ENCODE peak calls at places on chromosomes 11 and 22, in five cellular contexts. One of them, this sample, is unnamed.
A peak's percentile ranks its signal among the peaks of the same experiment; 100 is the strongest.

GRCh38 chr22:30876221-30876751 is 92.3 kb downstream of the MORC2 start:
- DNase-seq in H4: no peak
- DNase-seq in activated T-helper 9 cell treated with anti-CD3 and anti-CD28 coated beads, Interleukin-2, amount 50 U/mL, for 16 hours: no peak
- DNase-seq in activated CD4-positive, alpha-beta T cell treated with anti-CD3 and anti-CD28 coated beads, Interleukin-2, amount 50 U/mL, for 48 hours: no peak
- DNase-seq in fibroblast of mammary gland: no peak
- DNase-seq in this sample: no peak

GRCh38 chr11:121829159-121829643 is 286.8 kb downstream of the BLID start:
- DNase-seq in activated T-helper 9 cell treated with anti-CD3 and anti-CD28 coated beads, Interleukin-2, amount 50 U/mL, for 16 hours: no peak
- DNase-seq in H4: peak; percentile 22
- DNase-seq in activated CD4-positive, alpha-beta T cell treated with anti-CD3 and anti-CD28 coated beads, Interleukin-2, amount 50 U/mL, for 48 hours: no peak
- DNase-seq in fibroblast of mammary gland: peak; percentile 100
- DNase-seq in this sample: peak; percentile 74

GRCh38 chr22:39214383-39215069 is 30.3 kb downstream of the PDGFB start:
- DNase-seq in activated T-helper 9 cell treated with anti-CD3 and anti-CD28 coated beads, Interleukin-2, amount 50 U/mL, for 16 hours: no peak
- DNase-seq in H4: peak; percentile 27
- DNase-seq in activated CD4-positive, alpha-beta T cell treated with anti-CD3 and anti-CD28 coated beads, Interleukin-2, amount 50 U/mL, for 48 hours: no peak
- DNase-seq in fibroblast of mammary gland: peak; percentile 5
- DNase-seq in this sample: peak; percentile 70

GRCh38 chr11:115159122-115159665 is 345.0 kb downstream of the CADM1 start:
- DNase-seq in fibroblast of mammary gland: no peak
- DNase-seq in H4: no peak
- DNase-seq in activated CD4-positive, alpha-beta T cell treated with anti-CD3 and anti-CD28 coated beads, Interleukin-2, amount 50 U/mL, for 48 hours: no peak
- DNase-seq in activated T-helper 9 cell treated with anti-CD3 and anti-CD28 coated beads, Interleukin-2, amount 50 U/mL, for 16 hours: no peak
- DNase-seq in this sample: no peak

GRCh38 chr11:30128269-30128932 is 102.4 kb upstream of the FSHB start:
- DNase-seq in activated CD4-positive, alpha-beta T cell treated with anti-CD3 and anti-CD28 coated beads, Interleukin-2, amount 50 U/mL, for 48 hours: no peak
- DNase-seq in fibroblast of mammary gland: peak; percentile 82
- DNase-seq in H4: peak; percentile 42
- DNase-seq in activated T-helper 9 cell treated with anti-CD3 and anti-CD28 coated beads, Interleukin-2, amount 50 U/mL, for 16 hours: no peak
- DNase-seq in this sample: peak; percentile 67

GRCh38 chr11:119889111-119889510 is 160.1 kb upstream of the NECTIN1 start:
- DNase-seq in H4: no peak
- DNase-seq in fibroblast of mammary gland: no peak
- DNase-seq in activated T-helper 9 cell treated with anti-CD3 and anti-CD28 coated beads, Interleukin-2, amount 50 U/mL, for 16 hours: no peak
- DNase-seq in activated CD4-positive, alpha-beta T cell treated with anti-CD3 and anti-CD28 coated beads, Interleukin-2, amount 50 U/mL, for 48 hours: no peak
- DNase-seq in this sample: no peak

GRCh38 chr11:68418671-68419070 is 41.9 kb upstream of the PPP6R3 start:
- DNase-seq in activated T-helper 9 cell treated with anti-CD3 and anti-CD28 coated beads, Interleukin-2, amount 50 U/mL, for 16 hours: no peak
- DNase-seq in activated CD4-positive, alpha-beta T cell treated with anti-CD3 and anti-CD28 coated beads, Interleukin-2, amount 50 U/mL, for 48 hours: no peak
- DNase-seq in H4: no peak
- DNase-seq in fibroblast of mammary gland: no peak
- DNase-seq in this sample: no peak

GRCh38 chr11:10305262-10305963 is 540 bp downstream of the ADM start:
- DNase-seq in H4: no peak
- DNase-seq in activated T-helper 9 cell treated with anti-CD3 and anti-CD28 coated beads, Interleukin-2, amount 50 U/mL, for 16 hours: peak; percentile 17
- DNase-seq in activated CD4-positive, alpha-beta T cell treated with anti-CD3 and anti-CD28 coated beads, Interleukin-2, amount 50 U/mL, for 48 hours: peak; percentile 37
- DNase-seq in fibroblast of mammary gland: no peak
- DNase-seq in this sample: peak; percentile 61

GRCh38 chr11:65776710-65777141 is 4.0 kb downstream of the AP5B1 start:
- DNase-seq in fibroblast of mammary gland: no peak
- DNase-seq in activated T-helper 9 cell treated with anti-CD3 and anti-CD28 coated beads, Interleukin-2, amount 50 U/mL, for 16 hours: no peak
- DNase-seq in activated CD4-positive, alpha-beta T cell treated with anti-CD3 and anti-CD28 coated beads, Interleukin-2, amount 50 U/mL, for 48 hours: no peak
- DNase-seq in H4: peak; percentile 2
- DNase-seq in this sample: no peak

GRCh38 chr11:59207988-59208432 is 4.7 kb downstream of the MPEG1 start:
- DNase-seq in activated CD4-positive, alpha-beta T cell treated with anti-CD3 and anti-CD28 coated beads, Interleukin-2, amount 50 U/mL, for 48 hours: peak; percentile 59
- DNase-seq in activated T-helper 9 cell treated with anti-CD3 and anti-CD28 coated beads, Interleukin-2, amount 50 U/mL, for 16 hours: peak; percentile 25
- DNase-seq in H4: peak; percentile 63
- DNase-seq in fibroblast of mammary gland: peak; percentile 70
- DNase-seq in this sample: peak; percentile 59

GRCh38 chr11:116037851-116038250 is 533.6 kb upstream of the CADM1 start:
- DNase-seq in fibroblast of mammary gland: no peak
- DNase-seq in activated CD4-positive, alpha-beta T cell treated with anti-CD3 and anti-CD28 coated beads, Interleukin-2, amount 50 U/mL, for 48 hours: no peak
- DNase-seq in H4: no peak
- DNase-seq in activated T-helper 9 cell treated with anti-CD3 and anti-CD28 coated beads, Interleukin-2, amount 50 U/mL, for 16 hours: no peak
- DNase-seq in this sample: no peak

GRCh38 chr11:75523811-75524401 is 1.8 kb downstream of the GDPD5 start:
- DNase-seq in activated T-helper 9 cell treated with anti-CD3 and anti-CD28 coated beads, Interleukin-2, amount 50 U/mL, for 16 hours: no peak
- DNase-seq in activated CD4-positive, alpha-beta T cell treated with anti-CD3 and anti-CD28 coated beads, Interleukin-2, amount 50 U/mL, for 48 hours: no peak
- DNase-seq in fibroblast of mammary gland: no peak
- DNase-seq in H4: no peak
- DNase-seq in this sample: no peak

GRCh38 chr11:63869686-63870085 is 30.8 kb downstream of the MARK2 start:
- DNase-seq in fibroblast of mammary gland: no peak
- DNase-seq in activated CD4-positive, alpha-beta T cell treated with anti-CD3 and anti-CD28 coated beads, Interleukin-2, amount 50 U/mL, for 48 hours: peak; percentile 46
- DNase-seq in activated T-helper 9 cell treated with anti-CD3 and anti-CD28 coated beads, Interleukin-2, amount 50 U/mL, for 16 hours: no peak
- DNase-seq in H4: no peak
- DNase-seq in this sample: no peak

GRCh38 chr11:95453616-95454118 is 222.7 kb upstream of the SESN3 start:
- DNase-seq in fibroblast of mammary gland: no peak
- DNase-seq in activated CD4-positive, alpha-beta T cell treated with anti-CD3 and anti-CD28 coated beads, Interleukin-2, amount 50 U/mL, for 48 hours: no peak
- DNase-seq in activated T-helper 9 cell treated with anti-CD3 and anti-CD28 coated beads, Interleukin-2, amount 50 U/mL, for 16 hours: no peak
- DNase-seq in H4: peak; percentile 84
- DNase-seq in this sample: peak; percentile 45

GRCh38 chr11:5107285-5107684 is 30.9 kb downstream of the OR52A5 start:
- DNase-seq in H4: no peak
- DNase-seq in fibroblast of mammary gland: no peak
- DNase-seq in activated T-helper 9 cell treated with anti-CD3 and anti-CD28 coated beads, Interleukin-2, amount 50 U/mL, for 16 hours: no peak
- DNase-seq in activated CD4-positive, alpha-beta T cell treated with anti-CD3 and anti-CD28 coated beads, Interleukin-2, amount 50 U/mL, for 48 hours: no peak
- DNase-seq in this sample: no peak

GRCh38 chr11:66950113-66950535 is 8.1 kb downstream of the PC start:
- DNase-seq in H4: peak; percentile 94
- DNase-seq in activated CD4-positive, alpha-beta T cell treated with anti-CD3 and anti-CD28 coated beads, Interleukin-2, amount 50 U/mL, for 48 hours: peak; percentile 55
- DNase-seq in fibroblast of mammary gland: peak; percentile 87
- DNase-seq in activated T-helper 9 cell treated with anti-CD3 and anti-CD28 coated beads, Interleukin-2, amount 50 U/mL, for 16 hours: no peak
- DNase-seq in this sample: peak; percentile 67

GRCh38 chr11:110373061-110373702 is 56.6 kb upstream of the FDX1 start:
- DNase-seq in H4: no peak
- DNase-seq in fibroblast of mammary gland: peak; percentile 80
- DNase-seq in activated T-helper 9 cell treated with anti-CD3 and anti-CD28 coated beads, Interleukin-2, amount 50 U/mL, for 16 hours: no peak
- DNase-seq in activated CD4-positive, alpha-beta T cell treated with anti-CD3 and anti-CD28 coated beads, Interleukin-2, amount 50 U/mL, for 48 hours: peak; percentile 49
- DNase-seq in this sample: peak; percentile 23

GRCh38 chr11:3204141-3205015 is 14.2 kb downstream of the MRGPRG start:
- DNase-seq in activated T-helper 9 cell treated with anti-CD3 and anti-CD28 coated beads, Interleukin-2, amount 50 U/mL, for 16 hours: no peak
- DNase-seq in fibroblast of mammary gland: no peak
- DNase-seq in activated CD4-positive, alpha-beta T cell treated with anti-CD3 and anti-CD28 coated beads, Interleukin-2, amount 50 U/mL, for 48 hours: no peak
- DNase-seq in H4: no peak
- DNase-seq in this sample: no peak

GRCh38 chr11:118434553-118435232 is 1.6 kb upstream of the KMT2A start:
- DNase-seq in H4: peak; percentile 9
- DNase-seq in activated T-helper 9 cell treated with anti-CD3 and anti-CD28 coated beads, Interleukin-2, amount 50 U/mL, for 16 hours: peak; percentile 17
- DNase-seq in fibroblast of mammary gland: peak; percentile 24
- DNase-seq in activated CD4-positive, alpha-beta T cell treated with anti-CD3 and anti-CD28 coated beads, Interleukin-2, amount 50 U/mL, for 48 hours: peak; percentile 56
- DNase-seq in this sample: no peak

GRCh38 chr11:65560555-65561418 is 2.6 kb upstream of the LTBP3 start:
- DNase-seq in H4: peak; percentile 67
- DNase-seq in activated CD4-positive, alpha-beta T cell treated with anti-CD3 and anti-CD28 coated beads, Interleukin-2, amount 50 U/mL, for 48 hours: no peak
- DNase-seq in activated T-helper 9 cell treated with anti-CD3 and anti-CD28 coated beads, Interleukin-2, amount 50 U/mL, for 16 hours: no peak
- DNase-seq in fibroblast of mammary gland: peak; percentile 64
- DNase-seq in this sample: peak; percentile 48

GRCh38 chr22:35708917-35709316 is 8.8 kb upstream of the APOL5 start:
- DNase-seq in activated CD4-positive, alpha-beta T cell treated with anti-CD3 and anti-CD28 coated beads, Interleukin-2, amount 50 U/mL, for 48 hours: no peak
- DNase-seq in fibroblast of mammary gland: no peak
- DNase-seq in H4: no peak
- DNase-seq in activated T-helper 9 cell treated with anti-CD3 and anti-CD28 coated beads, Interleukin-2, amount 50 U/mL, for 16 hours: no peak
- DNase-seq in this sample: no peak

GRCh38 chr11:68081691-68082090 is 39.5 kb downstream of the CHKA start:
- DNase-seq in fibroblast of mammary gland: no peak
- DNase-seq in activated T-helper 9 cell treated with anti-CD3 and anti-CD28 coated beads, Interleukin-2, amount 50 U/mL, for 16 hours: no peak
- DNase-seq in H4: no peak
- DNase-seq in activated CD4-positive, alpha-beta T cell treated with anti-CD3 and anti-CD28 coated beads, Interleukin-2, amount 50 U/mL, for 48 hours: no peak
- DNase-seq in this sample: no peak

GRCh38 chr11:134022748-134023147 is 46.1 kb upstream of the JAM3 start:
- DNase-seq in activated T-helper 9 cell treated with anti-CD3 and anti-CD28 coated beads, Interleukin-2, amount 50 U/mL, for 16 hours: no peak
- DNase-seq in H4: no peak
- DNase-seq in activated CD4-positive, alpha-beta T cell treated with anti-CD3 and anti-CD28 coated beads, Interleukin-2, amount 50 U/mL, for 48 hours: no peak
- DNase-seq in fibroblast of mammary gland: no peak
- DNase-seq in this sample: no peak

GRCh38 chr11:68057807-68058206 is 19.0 kb downstream of the TCIRG1 start:
- DNase-seq in H4: no peak
- DNase-seq in fibroblast of mammary gland: no peak
- DNase-seq in activated CD4-positive, alpha-beta T cell treated with anti-CD3 and anti-CD28 coated beads, Interleukin-2, amount 50 U/mL, for 48 hours: no peak
- DNase-seq in activated T-helper 9 cell treated with anti-CD3 and anti-CD28 coated beads, Interleukin-2, amount 50 U/mL, for 16 hours: no peak
- DNase-seq in this sample: no peak

GRCh38 chr11:3831378-3832239 is 9.2 kb downstream of the RHOG start:
- DNase-seq in activated T-helper 9 cell treated with anti-CD3 and anti-CD28 coated beads, Interleukin-2, amount 50 U/mL, for 16 hours: no peak
- DNase-seq in H4: no peak
- DNase-seq in fibroblast of mammary gland: no peak
- DNase-seq in activated CD4-positive, alpha-beta T cell treated with anti-CD3 and anti-CD28 coated beads, Interleukin-2, amount 50 U/mL, for 48 hours: peak; percentile 47
- DNase-seq in this sample: no peak

GRCh38 chr11:124759268-124760204 is 2.6 kb downstream of the ESAM start:
- DNase-seq in H4: no peak
- DNase-seq in fibroblast of mammary gland: no peak
- DNase-seq in activated CD4-positive, alpha-beta T cell treated with anti-CD3 and anti-CD28 coated beads, Interleukin-2, amount 50 U/mL, for 48 hours: no peak
- DNase-seq in activated T-helper 9 cell treated with anti-CD3 and anti-CD28 coated beads, Interleukin-2, amount 50 U/mL, for 16 hours: no peak
- DNase-seq in this sample: no peak

GRCh38 chr11:61927501-61927900 is 10.1 kb upstream of the RAB3IL1 start:
- DNase-seq in activated CD4-positive, alpha-beta T cell treated with anti-CD3 and anti-CD28 coated beads, Interleukin-2, amount 50 U/mL, for 48 hours: no peak
- DNase-seq in fibroblast of mammary gland: peak; percentile 53
- DNase-seq in activated T-helper 9 cell treated with anti-CD3 and anti-CD28 coated beads, Interleukin-2, amount 50 U/mL, for 16 hours: no peak
- DNase-seq in H4: no peak
- DNase-seq in this sample: no peak

GRCh38 chr11:130145975-130146776 is 13.4 kb upstream of the ST14 start:
- DNase-seq in fibroblast of mammary gland: peak; percentile 31
- DNase-seq in H4: no peak
- DNase-seq in activated T-helper 9 cell treated with anti-CD3 and anti-CD28 coated beads, Interleukin-2, amount 50 U/mL, for 16 hours: no peak
- DNase-seq in activated CD4-positive, alpha-beta T cell treated with anti-CD3 and anti-CD28 coated beads, Interleukin-2, amount 50 U/mL, for 48 hours: no peak
- DNase-seq in this sample: peak; percentile 91

GRCh38 chr22:50076646-50077624 is 8.3 kb downstream of the MLC1 start:
- DNase-seq in H4: no peak
- DNase-seq in activated CD4-positive, alpha-beta T cell treated with anti-CD3 and anti-CD28 coated beads, Interleukin-2, amount 50 U/mL, for 48 hours: no peak
- DNase-seq in activated T-helper 9 cell treated with anti-CD3 and anti-CD28 coated beads, Interleukin-2, amount 50 U/mL, for 16 hours: no peak
- DNase-seq in fibroblast of mammary gland: no peak
- DNase-seq in this sample: no peak

GRCh38 chr11:9765320-9766101 is 101.6 kb downstream of the SWAP70 start:
- DNase-seq in H4: peak; percentile 73
- DNase-seq in fibroblast of mammary gland: peak; percentile 96
- DNase-seq in activated T-helper 9 cell treated with anti-CD3 and anti-CD28 coated beads, Interleukin-2, amount 50 U/mL, for 16 hours: no peak
- DNase-seq in activated CD4-positive, alpha-beta T cell treated with anti-CD3 and anti-CD28 coated beads, Interleukin-2, amount 50 U/mL, for 48 hours: no peak
- DNase-seq in this sample: no peak

GRCh38 chr11:6919698-6920097 is 1.1 kb upstream of the OR2D3 start:
- DNase-seq in activated T-helper 9 cell treated with anti-CD3 and anti-CD28 coated beads, Interleukin-2, amount 50 U/mL, for 16 hours: no peak
- DNase-seq in H4: no peak
- DNase-seq in fibroblast of mammary gland: no peak
- DNase-seq in activated CD4-positive, alpha-beta T cell treated with anti-CD3 and anti-CD28 coated beads, Interleukin-2, amount 50 U/mL, for 48 hours: no peak
- DNase-seq in this sample: no peak

GRCh38 chr11:13440100-13440855 is 22.7 kb downstream of the BTBD10 start:
- DNase-seq in activated CD4-positive, alpha-beta T cell treated with anti-CD3 and anti-CD28 coated beads, Interleukin-2, amount 50 U/mL, for 48 hours: no peak
- DNase-seq in fibroblast of mammary gland: peak; percentile 96
- DNase-seq in H4: peak; percentile 92
- DNase-seq in activated T-helper 9 cell treated with anti-CD3 and anti-CD28 coated beads, Interleukin-2, amount 50 U/mL, for 16 hours: no peak
- DNase-seq in this sample: peak; percentile 95

GRCh38 chr11:114059278-114059983 is at the start of gene ZBTB16:
- DNase-seq in fibroblast of mammary gland: peak; percentile 80
- DNase-seq in H4: no peak
- DNase-seq in activated T-helper 9 cell treated with anti-CD3 and anti-CD28 coated beads, Interleukin-2, amount 50 U/mL, for 16 hours: peak; percentile 36
- DNase-seq in activated CD4-positive, alpha-beta T cell treated with anti-CD3 and anti-CD28 coated beads, Interleukin-2, amount 50 U/mL, for 48 hours: peak; percentile 59
- DNase-seq in this sample: peak; percentile 86